ENCODE peak calls at places on chromosomes 6 and 20, in five cellular contexts. One of them, this sample, is unnamed.

GRCh38 chr6:33783781-33784520 is 5.0 kb downstream of the LEMD2 start:
- DNase-seq in PC-9: no peak
- DNase-seq in brain microvascular endothelial cell: no peak
- DNase-seq in A549: no peak
- DNase-seq in PC-3: no peak
- DNase-seq in this sample: no peak

GRCh38 chr6:34511923-34512737 is 44.0 kb downstream of the SPDEF start:
- DNase-seq in brain microvascular endothelial cell: no peak
- DNase-seq in PC-9: no peak
- DNase-seq in PC-3: no peak
- DNase-seq in A549: no peak
- DNase-seq in this sample: no peak

GRCh38 chr20:46583411-46584214 is 33.2 kb upstream of the OCSTAMP start:
- DNase-seq in PC-9: no peak
- DNase-seq in A549: no peak
- DNase-seq in brain microvascular endothelial cell: no peak
- DNase-seq in PC-3: no peak
- DNase-seq in this sample: no peak

GRCh38 chr6:72620866-72621242 is 1.0 kb upstream of the KCNQ5 start:
- DNase-seq in brain microvascular endothelial cell: no peak
- DNase-seq in PC-3: no peak
- DNase-seq in A549: no peak
- DNase-seq in PC-9: no peak
- DNase-seq in this sample: no peak

GRCh38 chr20:25233016-25233772 is 14.7 kb upstream of the PYGB start:
- DNase-seq in PC-9: peak
- DNase-seq in brain microvascular endothelial cell: peak
- DNase-seq in A549: peak
- DNase-seq in PC-3: peak
- DNase-seq in this sample: no peak

GRCh38 chr6:5785235-5785634 is 221.5 kb downstream of the NRN1 start:
- DNase-seq in brain microvascular endothelial cell: no peak
- DNase-seq in A549: no peak
- DNase-seq in PC-9: no peak
- DNase-seq in PC-3: no peak
- DNase-seq in this sample: no peak

GRCh38 chr6:21022343-21023107 is 488.3 kb downstream of the CDKAL1 start:
- DNase-seq in PC-3: peak
- DNase-seq in PC-9: peak
- DNase-seq in brain microvascular endothelial cell: peak
- DNase-seq in A549: no peak
- DNase-seq in this sample: no peak

GRCh38 chr20:48825551-48825885 is 2.3 kb downstream of the PREX1 start:
- DNase-seq in A549: no peak
- DNase-seq in PC-3: no peak
- DNase-seq in PC-9: no peak
- DNase-seq in brain microvascular endothelial cell: no peak
- DNase-seq in this sample: no peak

GRCh38 chr6:119179842-119180241 is 101.4 kb upstream of the FAM184A start:
- DNase-seq in A549: no peak
- DNase-seq in PC-3: no peak
- DNase-seq in brain microvascular endothelial cell: no peak
- DNase-seq in PC-9: no peak
- DNase-seq in this sample: peak

GRCh38 chr6:36285187-36285612 is 15.3 kb downstream of the PNPLA1 start:
- DNase-seq in brain microvascular endothelial cell: no peak
- DNase-seq in PC-9: no peak
- DNase-seq in PC-3: no peak
- DNase-seq in A549: no peak
- DNase-seq in this sample: no peak

GRCh38 chr6:158627168-158627939 is 17.2 kb downstream of the DYNLT1 start:
- DNase-seq in PC-3: no peak
- DNase-seq in A549: no peak
- DNase-seq in brain microvascular endothelial cell: no peak
- DNase-seq in PC-9: no peak
- DNase-seq in this sample: no peak

GRCh38 chr20:60152792-60153191 is 194.6 kb downstream of the CDH26 start:
- DNase-seq in brain microvascular endothelial cell: no peak
- DNase-seq in PC-3: no peak
- DNase-seq in PC-9: no peak
- DNase-seq in A549: no peak
- DNase-seq in this sample: no peak

GRCh38 chr6:125888989-125889656 is 67.4 kb upstream of the HINT3 start:
- DNase-seq in PC-9: peak
- DNase-seq in A549: no peak
- DNase-seq in PC-3: peak
- DNase-seq in brain microvascular endothelial cell: peak
- DNase-seq in this sample: peak

GRCh38 chr6:153484056-153484455 is 353.0 kb upstream of the RGS17 start:
- DNase-seq in A549: no peak
- DNase-seq in PC-9: no peak
- DNase-seq in brain microvascular endothelial cell: no peak
- DNase-seq in PC-3: no peak
- DNase-seq in this sample: no peak

GRCh38 chr6:34813028-34813742 is 21.3 kb downstream of the BLTP3A start:
- DNase-seq in brain microvascular endothelial cell: no peak
- DNase-seq in A549: no peak
- DNase-seq in PC-9: no peak
- DNase-seq in PC-3: no peak
- DNase-seq in this sample: no peak

GRCh38 chr6:33761922-33762629 is 15.4 kb upstream of the IP6K3 start:
- DNase-seq in brain microvascular endothelial cell: peak
- DNase-seq in PC-9: peak
- DNase-seq in PC-3: peak
- DNase-seq in A549: peak
- DNase-seq in this sample: no peak

GRCh38 chr6:1609662-1610496 is at the start of gene FOXC1:
- DNase-seq in PC-9: peak
- DNase-seq in PC-3: peak
- DNase-seq in A549: peak
- DNase-seq in brain microvascular endothelial cell: peak
- DNase-seq in this sample: no peak

GRCh38 chr6:79632580-79632979 is 1.5 kb downstream of the SH3BGRL2 start:
- DNase-seq in brain microvascular endothelial cell: no peak
- DNase-seq in PC-9: no peak
- DNase-seq in A549: no peak
- DNase-seq in PC-3: peak
- DNase-seq in this sample: no peak

GRCh38 chr6:37007340-37008043 is 2.0 kb downstream of the FGD2 start:
- DNase-seq in PC-9: no peak
- DNase-seq in PC-3: peak
- DNase-seq in A549: no peak
- DNase-seq in brain microvascular endothelial cell: no peak
- DNase-seq in this sample: no peak

GRCh38 chr6:52457096-52457495 is 37.0 kb downstream of the EFHC1 start:
- DNase-seq in A549: no peak
- DNase-seq in PC-9: peak
- DNase-seq in PC-3: no peak
- DNase-seq in brain microvascular endothelial cell: no peak
- DNase-seq in this sample: no peak

GRCh38 chr20:32473231-32474008 is 111.7 kb downstream of the NOL4L start:
- DNase-seq in PC-3: no peak
- DNase-seq in A549: no peak
- DNase-seq in PC-9: no peak
- DNase-seq in brain microvascular endothelial cell: no peak
- DNase-seq in this sample: no peak

GRCh38 chr6:104527761-104528415 is 331.8 kb downstream of the HACE1 start:
- DNase-seq in PC-9: no peak
- DNase-seq in A549: no peak
- DNase-seq in brain microvascular endothelial cell: peak
- DNase-seq in PC-3: peak
- DNase-seq in this sample: peak

GRCh38 chr6:22826961-22827360 is 257.6 kb downstream of the HDGFL1 start:
- DNase-seq in PC-9: peak
- DNase-seq in A549: no peak
- DNase-seq in brain microvascular endothelial cell: peak
- DNase-seq in PC-3: peak
- DNase-seq in this sample: no peak

GRCh38 chr20:56439784-56440291 is 27.8 kb downstream of the CASS4 start:
- DNase-seq in brain microvascular endothelial cell: peak
- DNase-seq in PC-3: no peak
- DNase-seq in PC-9: peak
- DNase-seq in A549: no peak
- DNase-seq in this sample: no peak

GRCh38 chr6:67914419-67914818 is 720.7 kb upstream of the ADGRB3 start:
- DNase-seq in brain microvascular endothelial cell: no peak
- DNase-seq in PC-3: no peak
- DNase-seq in A549: no peak
- DNase-seq in PC-9: no peak
- DNase-seq in this sample: no peak

GRCh38 chr6:72760130-72760793 is 138.4 kb downstream of the KCNQ5 start:
- DNase-seq in PC-9: no peak
- DNase-seq in PC-3: no peak
- DNase-seq in brain microvascular endothelial cell: peak
- DNase-seq in A549: no peak
- DNase-seq in this sample: no peak

GRCh38 chr20:40880063-40880715 is 148.4 kb upstream of the TOP1 start:
- DNase-seq in A549: no peak
- DNase-seq in PC-9: no peak
- DNase-seq in PC-3: peak
- DNase-seq in brain microvascular endothelial cell: no peak
- DNase-seq in this sample: peak

GRCh38 chr6:127586372-127586771 is 9.4 kb downstream of the C6orf58 start:
- DNase-seq in PC-3: no peak
- DNase-seq in brain microvascular endothelial cell: no peak
- DNase-seq in PC-9: no peak
- DNase-seq in A549: no peak
- DNase-seq in this sample: no peak

GRCh38 chr20:37090357-37090871 is 5.4 kb downstream of the RBL1 start:
- DNase-seq in PC-3: no peak
- DNase-seq in PC-9: no peak
- DNase-seq in A549: no peak
- DNase-seq in brain microvascular endothelial cell: no peak
- DNase-seq in this sample: no peak

GRCh38 chr20:43914286-43914685 is 366 bp upstream of the TOX2 start:
- DNase-seq in A549: no peak
- DNase-seq in PC-9: no peak
- DNase-seq in brain microvascular endothelial cell: no peak
- DNase-seq in PC-3: no peak
- DNase-seq in this sample: no peak
- H3K4me3 ChIP-seq in A549: peak
- H3K4me3 ChIP-seq in PC-9: peak
- H3K4me3 ChIP-seq in brain microvascular endothelial cell: peak
- H3K4me3 ChIP-seq in PC-3: peak
- H3K4me3 ChIP-seq in this sample: peak

GRCh38 chr6:129773304-129773703 is 63.3 kb upstream of the ARHGAP18 start:
- DNase-seq in A549: no peak
- DNase-seq in PC-3: no peak
- DNase-seq in PC-9: no peak
- DNase-seq in brain microvascular endothelial cell: no peak
- DNase-seq in this sample: peak

GRCh38 chr6:129776542-129776941 is 66.6 kb upstream of the ARHGAP18 start:
- DNase-seq in PC-3: no peak
- DNase-seq in brain microvascular endothelial cell: no peak
- DNase-seq in A549: no peak
- DNase-seq in PC-9: no peak
- DNase-seq in this sample: no peak

GRCh38 chr6:129778793-129779192 is 68.8 kb upstream of the ARHGAP18 start:
- DNase-seq in brain microvascular endothelial cell: no peak
- DNase-seq in PC-3: no peak
- DNase-seq in PC-9: no peak
- DNase-seq in A549: no peak
- DNase-seq in this sample: no peak

GRCh38 chr6:129774697-129775447 is 64.9 kb upstream of the ARHGAP18 start:
- DNase-seq in PC-3: peak
- DNase-seq in A549: peak
- DNase-seq in PC-9: peak
- DNase-seq in brain microvascular endothelial cell: peak
- DNase-seq in this sample: peak
- H3K4me3 ChIP-seq in PC-3: peak
- H3K4me3 ChIP-seq in A549: no peak
- H3K4me3 ChIP-seq in PC-9: no peak
- H3K4me3 ChIP-seq in brain microvascular endothelial cell: peak
- H3K4me3 ChIP-seq in this sample: no peak

GRCh38 chr6:11231108-11231463 is 1.4 kb downstream of the NEDD9 start:
- DNase-seq in A549: no peak
- DNase-seq in PC-3: no peak
- DNase-seq in brain microvascular endothelial cell: no peak
- DNase-seq in PC-9: no peak
- DNase-seq in this sample: no peak
- H3K4me3 ChIP-seq in A549: peak
- H3K4me3 ChIP-seq in PC-3: peak
- H3K4me3 ChIP-seq in brain microvascular endothelial cell: peak
- H3K4me3 ChIP-seq in PC-9: peak
- H3K4me3 ChIP-seq in this sample: no peak

GRCh38 chr20:34310481-34311117 is 7.4 kb upstream of the AHCY start:
- DNase-seq in A549: no peak
- DNase-seq in PC-9: no peak
- DNase-seq in PC-3: no peak
- DNase-seq in brain microvascular endothelial cell: no peak
- DNase-seq in this sample: no peak

GRCh38 chr20:34309691-34310090 is 6.5 kb upstream of the AHCY start:
- DNase-seq in PC-9: no peak
- DNase-seq in brain microvascular endothelial cell: no peak
- DNase-seq in A549: no peak
- DNase-seq in PC-3: no peak
- DNase-seq in this sample: no peak

GRCh38 chr20:34312544-34313217 is 9.5 kb upstream of the AHCY start:
- DNase-seq in PC-9: peak
- DNase-seq in brain microvascular endothelial cell: peak
- DNase-seq in A549: peak
- DNase-seq in PC-3: peak
- DNase-seq in this sample: peak

GRCh38 chr20:34312024-34312460 is 8.9 kb upstream of the AHCY start:
- DNase-seq in A549: no peak
- DNase-seq in PC-9: no peak
- DNase-seq in brain microvascular endothelial cell: no peak
- DNase-seq in PC-3: no peak
- DNase-seq in this sample: no peak

DNA sequence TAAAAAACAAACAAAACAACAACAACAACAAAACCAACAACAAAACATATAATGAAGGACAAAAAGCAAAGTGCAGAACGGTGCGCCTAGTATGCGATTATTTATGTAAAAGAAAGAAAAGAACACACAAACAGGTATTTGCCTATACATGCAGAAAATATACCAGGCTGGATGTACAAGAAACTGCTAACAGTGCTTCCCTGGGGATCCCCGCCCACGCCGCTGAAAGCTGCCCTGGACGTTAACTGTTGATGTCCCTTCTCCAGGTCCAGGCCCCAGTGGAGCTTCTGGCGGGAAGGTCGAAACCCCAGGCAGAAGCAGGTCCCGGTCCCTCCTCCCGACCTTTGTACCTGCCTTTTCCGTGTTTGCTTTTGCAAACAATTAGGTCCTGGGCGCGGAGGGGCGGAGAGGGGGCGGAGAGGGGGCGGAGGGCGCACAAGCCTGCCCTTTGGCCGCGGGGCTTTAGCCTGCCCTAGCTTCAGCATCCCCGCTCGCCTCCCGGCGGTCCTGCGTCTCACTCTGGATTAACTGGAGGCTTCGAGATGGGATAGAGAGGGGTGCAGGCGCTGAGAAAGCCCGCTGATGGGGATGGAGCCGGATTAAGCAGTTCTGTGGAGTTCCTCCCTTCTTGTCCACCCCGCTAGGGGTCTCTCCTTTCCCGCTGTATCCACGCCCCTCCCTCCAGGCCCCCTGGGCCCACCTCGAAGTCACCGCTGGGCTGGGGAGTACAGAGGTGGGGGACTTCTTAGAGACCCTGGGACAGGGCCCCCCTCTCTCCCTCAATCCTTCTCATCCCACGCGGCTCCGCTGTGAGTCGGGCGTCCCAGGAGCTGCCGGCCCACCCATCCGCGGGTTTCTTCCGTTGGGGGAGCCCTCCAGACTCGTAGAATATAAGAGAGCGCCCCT is 8.2 kb upstream of the AHCY start:
- DNase-seq in PC-9: no peak
- DNase-seq in A549: no peak
- DNase-seq in PC-3: no peak
- DNase-seq in brain microvascular endothelial cell: no peak
- DNase-seq in this sample: no peak
- H3K4me3 ChIP-seq in PC-9: no peak
- H3K4me3 ChIP-seq in A549: peak
- H3K4me3 ChIP-seq in PC-3: peak
- H3K4me3 ChIP-seq in brain microvascular endothelial cell: peak
- H3K4me3 ChIP-seq in this sample: no peak

This sample was measured in Jurkat, Clone E6-1.